ENCODE peak calls at places on chromosome 3, in four cellular contexts. One of them, this sample, is unnamed.

GRCh38 chr3:38564631-38565338 is 68.6 kb downstream of the EXOG start:
- DNase-seq in stimulated activated CD8-positive, alpha-beta memory T cell treated with anti-CD3 and anti-CD28 coated beads, Interleukin-12 subunit alpha, Interleukin-12 subunit beta, amount 100 ng/mL, for 1 hour: no peak
- DNase-seq in fibroblast of pulmonary artery: no peak
- DNase-seq in MV-4-11: no peak
- DNase-seq in this sample: no peak

GRCh38 chr3:14352002-14352627 is 50.3 kb upstream of the SLC6A6 start:
- DNase-seq in stimulated activated CD8-positive, alpha-beta memory T cell treated with anti-CD3 and anti-CD28 coated beads, Interleukin-12 subunit alpha, Interleukin-12 subunit beta, amount 100 ng/mL, for 1 hour: no peak
- DNase-seq in fibroblast of pulmonary artery: no peak
- DNase-seq in MV-4-11: peak; percentile 25
- DNase-seq in this sample: peak; percentile 8

GRCh38 chr3:11567516-11568467 is 75.9 kb downstream of the VGLL4 start:
- DNase-seq in stimulated activated CD8-positive, alpha-beta memory T cell treated with anti-CD3 and anti-CD28 coated beads, Interleukin-12 subunit alpha, Interleukin-12 subunit beta, amount 100 ng/mL, for 1 hour: no peak
- DNase-seq in fibroblast of pulmonary artery: peak; percentile 82
- DNase-seq in MV-4-11: no peak
- DNase-seq in this sample: peak; percentile 91

GRCh38 chr3:149954812-149955211 is 15.9 kb downstream of the PFN2 start:
- DNase-seq in stimulated activated CD8-positive, alpha-beta memory T cell treated with anti-CD3 and anti-CD28 coated beads, Interleukin-12 subunit alpha, Interleukin-12 subunit beta, amount 100 ng/mL, for 1 hour: no peak
- DNase-seq in fibroblast of pulmonary artery: no peak
- DNase-seq in MV-4-11: no peak
- DNase-seq in this sample: no peak

GRCh38 chr3:159798951-159799350 is 189.7 kb upstream of the IL12A start:
- DNase-seq in stimulated activated CD8-positive, alpha-beta memory T cell treated with anti-CD3 and anti-CD28 coated beads, Interleukin-12 subunit alpha, Interleukin-12 subunit beta, amount 100 ng/mL, for 1 hour: no peak
- DNase-seq in fibroblast of pulmonary artery: peak; percentile 71
- DNase-seq in MV-4-11: no peak
- DNase-seq in this sample: no peak

GRCh38 chr3:494190-494589 is 297.6 kb downstream of the CHL1 start:
- DNase-seq in stimulated activated CD8-positive, alpha-beta memory T cell treated with anti-CD3 and anti-CD28 coated beads, Interleukin-12 subunit alpha, Interleukin-12 subunit beta, amount 100 ng/mL, for 1 hour: no peak
- DNase-seq in fibroblast of pulmonary artery: no peak
- DNase-seq in MV-4-11: no peak
- DNase-seq in this sample: no peak

GRCh38 chr3:171772427-171773056 is 37.7 kb downstream of the PLD1 start:
- DNase-seq in stimulated activated CD8-positive, alpha-beta memory T cell treated with anti-CD3 and anti-CD28 coated beads, Interleukin-12 subunit alpha, Interleukin-12 subunit beta, amount 100 ng/mL, for 1 hour: peak; percentile 7
- DNase-seq in fibroblast of pulmonary artery: peak; percentile 82
- DNase-seq in MV-4-11: peak; percentile 57
- DNase-seq in this sample: peak; percentile 70

GRCh38 chr3:49339593-49339946 is 283 bp downstream of the USP4 start:
- DNase-seq in stimulated activated CD8-positive, alpha-beta memory T cell treated with anti-CD3 and anti-CD28 coated beads, Interleukin-12 subunit alpha, Interleukin-12 subunit beta, amount 100 ng/mL, for 1 hour: no peak
- DNase-seq in fibroblast of pulmonary artery: no peak
- DNase-seq in MV-4-11: no peak
- DNase-seq in this sample: no peak

GRCh38 chr3:193010191-193010590 is 92.5 kb upstream of the MB21D2 start:
- DNase-seq in stimulated activated CD8-positive, alpha-beta memory T cell treated with anti-CD3 and anti-CD28 coated beads, Interleukin-12 subunit alpha, Interleukin-12 subunit beta, amount 100 ng/mL, for 1 hour: no peak
- DNase-seq in fibroblast of pulmonary artery: no peak
- DNase-seq in MV-4-11: no peak
- DNase-seq in this sample: no peak

GRCh38 chr3:108388136-108389132 is 92.1 kb downstream of the HHLA2 start:
- DNase-seq in stimulated activated CD8-positive, alpha-beta memory T cell treated with anti-CD3 and anti-CD28 coated beads, Interleukin-12 subunit alpha, Interleukin-12 subunit beta, amount 100 ng/mL, for 1 hour: no peak
- DNase-seq in fibroblast of pulmonary artery: no peak
- DNase-seq in MV-4-11: peak; percentile 77
- DNase-seq in this sample: no peak

GRCh38 chr3:196159952-196160804 is 51.0 kb downstream of the ZDHHC19 start:
- DNase-seq in stimulated activated CD8-positive, alpha-beta memory T cell treated with anti-CD3 and anti-CD28 coated beads, Interleukin-12 subunit alpha, Interleukin-12 subunit beta, amount 100 ng/mL, for 1 hour: no peak
- DNase-seq in fibroblast of pulmonary artery: peak; percentile 59
- DNase-seq in MV-4-11: peak; percentile 80
- DNase-seq in this sample: peak; percentile 55

GRCh38 chr3:19898725-19899124 is 35.3 kb downstream of the EFHB start:
- DNase-seq in stimulated activated CD8-positive, alpha-beta memory T cell treated with anti-CD3 and anti-CD28 coated beads, Interleukin-12 subunit alpha, Interleukin-12 subunit beta, amount 100 ng/mL, for 1 hour: no peak
- DNase-seq in fibroblast of pulmonary artery: peak; percentile 16
- DNase-seq in MV-4-11: no peak
- DNase-seq in this sample: no peak

GRCh38 chr3:159123877-159124276 is 322.0 kb downstream of the MFSD1 start:
- DNase-seq in stimulated activated CD8-positive, alpha-beta memory T cell treated with anti-CD3 and anti-CD28 coated beads, Interleukin-12 subunit alpha, Interleukin-12 subunit beta, amount 100 ng/mL, for 1 hour: no peak
- DNase-seq in fibroblast of pulmonary artery: no peak
- DNase-seq in MV-4-11: no peak
- DNase-seq in this sample: no peak

GRCh38 chr3:182704926-182705325 is 88.4 kb upstream of the ATP11B start:
- DNase-seq in stimulated activated CD8-positive, alpha-beta memory T cell treated with anti-CD3 and anti-CD28 coated beads, Interleukin-12 subunit alpha, Interleukin-12 subunit beta, amount 100 ng/mL, for 1 hour: no peak
- DNase-seq in fibroblast of pulmonary artery: no peak
- DNase-seq in MV-4-11: no peak
- DNase-seq in this sample: no peak

GRCh38 chr3:139044366-139045210 is at the start of gene PRR23C:
- DNase-seq in stimulated activated CD8-positive, alpha-beta memory T cell treated with anti-CD3 and anti-CD28 coated beads, Interleukin-12 subunit alpha, Interleukin-12 subunit beta, amount 100 ng/mL, for 1 hour: no peak
- DNase-seq in fibroblast of pulmonary artery: no peak
- DNase-seq in MV-4-11: no peak
- DNase-seq in this sample: no peak

GRCh38 chr3:33868309-33868708 is 69.9 kb downstream of the PDCD6IP start:
- DNase-seq in stimulated activated CD8-positive, alpha-beta memory T cell treated with anti-CD3 and anti-CD28 coated beads, Interleukin-12 subunit alpha, Interleukin-12 subunit beta, amount 100 ng/mL, for 1 hour: no peak
- DNase-seq in fibroblast of pulmonary artery: no peak
- DNase-seq in MV-4-11: no peak
- DNase-seq in this sample: no peak

GRCh38 chr3:58824777-58825176 is 158.2 kb upstream of the FAM3D start:
- DNase-seq in stimulated activated CD8-positive, alpha-beta memory T cell treated with anti-CD3 and anti-CD28 coated beads, Interleukin-12 subunit alpha, Interleukin-12 subunit beta, amount 100 ng/mL, for 1 hour: no peak
- DNase-seq in fibroblast of pulmonary artery: no peak
- DNase-seq in MV-4-11: no peak
- DNase-seq in this sample: no peak

GRCh38 chr3:56980283-56980682 is 80.2 kb upstream of the SPATA12 start:
- DNase-seq in stimulated activated CD8-positive, alpha-beta memory T cell treated with anti-CD3 and anti-CD28 coated beads, Interleukin-12 subunit alpha, Interleukin-12 subunit beta, amount 100 ng/mL, for 1 hour: no peak
- DNase-seq in fibroblast of pulmonary artery: no peak
- DNase-seq in MV-4-11: peak; percentile 38
- DNase-seq in this sample: no peak

This sample was measured in lung microvascular endothelial cell.